ENCODE peak calls at places on chromosomes 4 and X, in five cellular contexts. N is pancreas, R is vagina, I is tibial nerve, J is brain microvascular endothelial cell. C is an unnamed sample.
A peak's percentile ranks its signal among the peaks of the same experiment; 100 is the strongest.

GRCh38 chr4:33369366-33369899 is 2649.3 kb downstream of the PCDH7 start:
- DNase-seq in N (no peak), R (no peak), I (no peak), J (no peak), C (peak; percentile 2)

GRCh38 chr4:40380647-40381046 is 45.5 kb downstream of the CHRNA9 start:
- DNase-seq in N (no peak), R (no peak), I (no peak), J (no peak), C (no peak)

GRCh38 chrX:9888953-9889470 is 78.1 kb upstream of the CLDN34 start:
- DNase-seq in N (no peak), R (no peak), I (no peak), J (no peak), C (no peak)

GRCh38 chrX:56987741-56988140 is 7.6 kb downstream of the SPIN3 start:
- DNase-seq in N (no peak), R (no peak), I (no peak), J (no peak), C (no peak)

GRCh38 chr4:147984065-147984777 is 252.3 kb downstream of the ARHGAP10 start:
- DNase-seq in N (no peak), R (no peak), I (no peak), J (peak; percentile 41), C (no peak)

GRCh38 chrX:22800806-22801205 is 199.0 kb upstream of the DDX53 start:
- DNase-seq in N (no peak), R (no peak), I (no peak), J (no peak), C (no peak)

GRCh38 chr4:105050896-105051295 is 95.8 kb upstream of the TET2 start:
- DNase-seq in N (no peak), R (no peak), I (no peak), J (no peak), C (no peak)

GRCh38 chrX:116276191-116276700 is 105.7 kb downstream of the AGTR2 start:
- DNase-seq in N (no peak), R (no peak), I (no peak), J (peak; percentile 14), C (no peak)

GRCh38 chrX:150615356-150615755 is 46.9 kb downstream of the MTM1 start:
- DNase-seq in N (no peak), R (no peak), I (no peak), J (no peak), C (no peak)

GRCh38 chr4:25367004-25367621 is 9.9 kb upstream of the ANAPC4 start:
- DNase-seq in N (no peak), R (no peak), I (no peak), J (no peak), C (no peak)

GRCh38 chrX:103254171-103254824 is 657 bp downstream of the TCEAL8 start:
- DNase-seq in N (peak; percentile 47), R (no peak), I (peak; percentile 22), J (peak; percentile 16), C (no peak)

GRCh38 chr4:2275546-2276251 is 13.8 kb upstream of the MXD4 start:
- DNase-seq in N (peak; percentile 1), R (no peak), I (no peak), J (no peak), C (no peak)

GRCh38 chrX:14832591-14832990 is 40.3 kb downstream of the FANCB start:
- DNase-seq in N (no peak), R (no peak), I (no peak), J (no peak), C (no peak)

GRCh38 chr4:143558823-143559756 is 45.6 kb downstream of the SMARCA5 start:
- DNase-seq in N (peak; percentile 83), R (no peak), I (peak; percentile 36), J (peak; percentile 24), C (no peak)

GRCh38 chrX:45619290-45619689 is 418.6 kb upstream of the DIPK2B start:
- DNase-seq in N (no peak), R (no peak), I (no peak), J (peak; percentile 41), C (no peak)

GRCh38 chrX:11629593-11630211 is 36.0 kb downstream of the ARHGAP6 start:
- DNase-seq in N (no peak), R (no peak), I (peak; percentile 11), J (peak; percentile 63), C (peak; percentile 1)

GRCh38 chr4:41877020-41877796 is 58.0 kb upstream of the TMEM33 start:
- DNase-seq in N (no peak), R (no peak), I (no peak), J (no peak), C (no peak)

GRCh38 chr4:174996079-174996478 is 77.9 kb downstream of the ADAM29 start:
- DNase-seq in N (no peak), R (no peak), I (no peak), J (no peak), C (no peak)

GRCh38 chr4:186936496-186937375 is 213.1 kb upstream of the FAT1 start:
- DNase-seq in N (no peak), R (no peak), I (no peak), J (peak; percentile 77), C (peak; percentile 69)

GRCh38 chr4:53943345-53944085 is 120.9 kb downstream of the CHIC2 start:
- DNase-seq in N (no peak), R (no peak), I (no peak), J (peak; percentile 57), C (peak; percentile 72)

GRCh38 chr4:165720411-165721082 is 152.5 kb upstream of the TLL1 start:
- DNase-seq in N (no peak), R (no peak), I (no peak), J (no peak), C (no peak)

GRCh38 chr4:110247591-110247990 is 49.2 kb upstream of the ELOVL6 start:
- DNase-seq in N (no peak), R (no peak), I (no peak), J (no peak), C (no peak)

GRCh38 chr4:164551713-164552040 is 202.3 kb upstream of the SMIM31 start:
- DNase-seq in N (no peak), R (no peak), I (no peak), J (no peak), C (no peak)

GRCh38 chr4:84596826-84597225 is 13.9 kb downstream of the CDS1 start:
- DNase-seq in N (no peak), R (no peak), I (no peak), J (no peak), C (no peak)

GRCh38 chr4:185128272-185129119 is 14.6 kb upstream of the SLC25A4 start:
- DNase-seq in N (peak; percentile 40), R (no peak), I (no peak), J (no peak), C (no peak)

GRCh38 chr4:151992755-151993154 is 231.9 kb upstream of the GATB start:
- DNase-seq in N (no peak), R (no peak), I (no peak), J (no peak), C (no peak)

GRCh38 chrX:78708171-78708570 is 39.3 kb upstream of the LPAR4 start:
- DNase-seq in N (no peak), R (no peak), I (no peak), J (peak; percentile 33), C (no peak)

DNA sequence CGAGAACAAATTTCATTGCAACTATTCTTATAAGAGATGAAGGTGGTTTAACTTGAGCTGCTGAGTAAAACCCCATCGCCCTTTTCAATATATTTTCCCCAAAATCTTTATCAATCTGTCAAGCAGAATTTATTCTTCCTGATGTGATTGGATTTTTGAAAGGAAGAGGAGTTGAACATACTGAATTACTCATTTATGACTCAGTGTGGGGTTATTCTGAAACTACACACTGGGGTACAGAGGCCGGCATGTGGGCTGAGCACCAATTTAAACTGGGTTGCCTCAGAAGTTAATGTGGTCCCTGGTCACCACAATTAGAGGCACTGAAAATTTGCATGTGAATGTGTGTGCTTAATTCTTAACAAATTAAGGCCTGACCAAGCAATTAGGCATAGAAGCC is 170.7 kb downstream of the IL15 start:
- DNase-seq in N (no peak), R (no peak), I (no peak), J (peak; percentile 35), C (no peak)
- H3K27ac ChIP-seq in N (no peak overlapping the region), R (no peak overlapping the region), I (no peak overlapping the region), J (no peak overlapping the region), C (no peak overlapping the region)

GRCh38 chr4:74450298-74450683 is 5.4 kb downstream of the AREG start:
- DNase-seq in N (no peak), R (no peak), I (no peak), J (no peak), C (no peak)
- H3K27ac ChIP-seq in N (no peak overlapping the region), R (no peak overlapping the region), I (no peak overlapping the region), J (peak overlapping the region; percentile 77), C (peak overlapping the region; percentile 99)

GRCh38 chr4:64857815-64858214 is 448.6 kb upstream of the TECRL start:
- DNase-seq in N (no peak), R (no peak), I (no peak), J (no peak), C (no peak)
- H3K27ac ChIP-seq in N (no peak overlapping the region), R (no peak overlapping the region), I (no peak overlapping the region), J (no peak overlapping the region), C (no peak overlapping the region)

GRCh38 chr4:15506464-15506863 is 36.8 kb downstream of the CC2D2A start:
- DNase-seq in N (no peak), R (no peak), I (no peak), J (peak; percentile 81), C (peak; percentile 41)

GRCh38 chr4:15504041-15504440 is 34.4 kb downstream of the CC2D2A start:
- DNase-seq in N (no peak), R (no peak), I (no peak), J (no peak), C (no peak)

GRCh38 chr4:15513545-15513944 is 43.9 kb downstream of the CC2D2A start:
- DNase-seq in N (no peak), R (no peak), I (no peak), J (no peak), C (no peak)

GRCh38 chr4:15501941-15502340 is 32.3 kb downstream of the CC2D2A start:
- DNase-seq in N (no peak), R (no peak), I (no peak), J (no peak), C (no peak)

GRCh38 chr4:15507679-15508078 is 38.0 kb downstream of the CC2D2A start:
- DNase-seq in N (no peak), R (no peak), I (no peak), J (no peak), C (no peak)
- H3K27ac ChIP-seq in N (no peak overlapping the region), R (no peak overlapping the region), I (no peak overlapping the region), J (no peak overlapping the region), C (no peak overlapping the region)

GRCh38 chr4:169337510-169337909 is 66.8 kb upstream of the SH3RF1 start:
- DNase-seq in N (no peak), R (no peak), I (no peak), J (peak; percentile 88), C (no peak)

GRCh38 chr4:169341490-169341889 is 70.7 kb upstream of the SH3RF1 start:
- DNase-seq in N (peak; percentile 61), R (no peak), I (no peak), J (peak; percentile 74), C (no peak)

GRCh38 chr4:169340834-169341233 is 70.1 kb upstream of the SH3RF1 start:
- DNase-seq in N (no peak), R (no peak), I (no peak), J (no peak), C (no peak)

GRCh38 chr4:169335331-169335730 is 64.6 kb upstream of the SH3RF1 start:
- DNase-seq in N (no peak), R (no peak), I (no peak), J (peak; percentile 74), C (peak; percentile 68)

DNA sequence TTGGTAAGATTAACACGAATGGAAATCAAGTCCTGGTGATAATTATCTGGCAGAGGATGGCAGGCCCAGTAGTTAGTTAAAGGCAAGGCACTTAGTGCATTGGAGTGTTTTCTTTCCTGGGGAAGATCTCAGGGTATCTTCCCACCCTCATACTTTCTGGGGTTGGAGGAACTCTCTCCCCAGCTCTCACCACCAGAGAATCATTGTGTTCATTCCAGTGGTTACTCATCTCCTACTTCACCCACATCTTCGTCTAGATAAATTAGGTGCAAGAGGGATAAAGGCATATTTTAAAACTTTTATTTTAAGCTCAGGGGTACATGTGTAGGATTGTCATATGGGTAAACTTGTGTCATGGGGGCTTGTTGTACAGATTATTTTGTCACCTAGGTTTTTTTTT is 67.5 kb upstream of the SH3RF1 start:
- DNase-seq in N (no peak), R (no peak), I (no peak), J (peak; percentile 24), C (no peak)
- H3K27ac ChIP-seq in N (no peak overlapping the region), R (no peak overlapping the region), I (no peak overlapping the region), J (peak overlapping the region; percentile 76), C (peak overlapping the region; percentile 48)